ENCODE peak calls at places on chromosomes 1 and 21, in ten cellular contexts. A is foreskin fibroblast, L is PC-9, T is GM13976, Q is Peyer's patch, W is cardiac fibroblast, P is breast epithelium, Z is cardiac muscle cell, R is lower lobe of right lung, E is mesothelial cell of epicardium. J is an unnamed sample.

GRCh38 chr21:34836103-34836932 is 167.5 kb downstream of the CLIC6 start:
- DNase-seq in Z (no peak), W (peak), Q (peak), L (peak), P (peak), A (peak), E (no peak), T (no peak), R (peak), J (no peak)

GRCh38 chr1:43975249-43975961 is 645 bp downstream of the ATP6V0B start:
- DNase-seq in L (no peak), Q (peak), W (peak), T (peak), Z (peak), R (peak), E (no peak), A (peak), P (peak), J (no peak)

GRCh38 chr1:119617751-119618691 is 30.0 kb downstream of the ZNF697 start:
- DNase-seq in Q (no peak), W (peak), Z (peak), P (no peak), T (no peak), A (no peak), R (no peak), L (no peak), E (no peak), J (no peak)

GRCh38 chr1:108617008-108617723 is 43.7 kb downstream of the HENMT1 start:
- DNase-seq in Z (no peak), Q (no peak), L (no peak), E (no peak), T (no peak), P (no peak), R (no peak), A (no peak), W (no peak), J (no peak)

GRCh38 chr1:226952121-226952441 is 12.0 kb downstream of the COQ8A start:
- DNase-seq in R (no peak), Z (no peak), Q (no peak), P (no peak), T (no peak), A (no peak), E (no peak), W (no peak), L (no peak), J (no peak)

GRCh38 chr1:117038236-117038635 is 21.9 kb upstream of the TTF2 start:
- DNase-seq in E (no peak), T (no peak), A (no peak), L (no peak), Q (no peak), R (no peak), Z (no peak), P (no peak), W (no peak), J (no peak)

GRCh38 chr1:94883688-94884087 is 43.2 kb downstream of the CNN3 start:
- DNase-seq in A (peak), R (no peak), P (peak), L (no peak), W (peak), T (no peak), Z (no peak), Q (no peak), E (no peak), J (no peak)

GRCh38 chr1:168243636-168244212 is 17.9 kb downstream of the SFT2D2 start:
- DNase-seq in Z (no peak), Q (no peak), W (no peak), E (no peak), L (peak), A (no peak), R (no peak), T (no peak), P (no peak), J (no peak)

GRCh38 chr21:44602474-44602871 is 2.1 kb downstream of the KRTAP10-7 start:
- DNase-seq in A (no peak), P (no peak), R (no peak), Q (no peak), E (no peak), L (no peak), W (no peak), Z (no peak), T (no peak), J (no peak)

GRCh38 chr1:46188295-46189030 is 9.8 kb downstream of the POMGNT1 start:
- DNase-seq in Q (no peak), A (peak), W (no peak), T (no peak), P (no peak), E (no peak), R (no peak), L (peak), Z (no peak), J (no peak)

GRCh38 chr1:165025805-165026204 is 330.7 kb downstream of the LMX1A start:
- DNase-seq in W (no peak), P (no peak), Q (no peak), Z (no peak), T (no peak), A (no peak), L (no peak), R (no peak), E (no peak), J (no peak)

GRCh38 chr1:26597629-26598039 is 68.1 kb downstream of the RPS6KA1 start:
- DNase-seq in Q (no peak), T (peak), W (peak), L (no peak), Z (peak), P (no peak), A (peak), R (no peak), E (no peak), J (peak)

GRCh38 chr1:91725961-91726704 is 159.8 kb downstream of the TGFBR3 start:
- DNase-seq in A (peak), L (no peak), E (no peak), Q (no peak), Z (no peak), T (no peak), R (no peak), P (peak), W (peak), J (no peak)

GRCh38 chr1:214967865-214968575 is 114.5 kb upstream of the KCNK2 start:
- DNase-seq in Q (no peak), E (no peak), R (no peak), Z (peak), T (no peak), W (peak), P (no peak), A (peak), L (no peak), J (no peak)

GRCh38 chr1:111755321-111756123 is at the start of gene DDX20:
- DNase-seq in E (peak), A (peak), Q (peak), L (peak), P (peak), Z (peak), T (peak), W (peak), R (peak), J (peak)

GRCh38 chr1:235336903-235337302 is 8.5 kb downstream of the GGPS1 start:
- DNase-seq in T (no peak), L (no peak), P (no peak), W (peak), Q (no peak), Z (no peak), A (no peak), R (no peak), E (no peak), J (no peak)

GRCh38 chr1:204495078-204495753 is 611 bp upstream of the PIK3C2B start:
- DNase-seq in Q (no peak), P (no peak), A (peak), T (peak), Z (no peak), W (no peak), R (no peak), E (no peak), L (no peak), J (peak)

GRCh38 chr21:27219068-27219467 is 252.2 kb upstream of the ADAMTS5 start:
- DNase-seq in L (no peak), Q (no peak), Z (no peak), P (no peak), A (peak), W (peak), T (no peak), R (no peak), E (no peak), J (peak)

GRCh38 chr1:94207695-94208094 is 29.7 kb downstream of the ARHGAP29 start:
- DNase-seq in Z (no peak), Q (no peak), P (no peak), E (no peak), R (no peak), L (no peak), T (no peak), W (no peak), A (no peak), J (no peak)

GRCh38 chr21:15687208-15687607 is 42.6 kb upstream of the USP25 start:
- DNase-seq in R (no peak), P (no peak), T (no peak), Q (no peak), Z (no peak), L (no peak), A (peak), W (no peak), E (no peak), J (no peak)

GRCh38 chr1:54428838-54429513 is 22.8 kb upstream of the SSBP3 start:
- DNase-seq in E (no peak), L (no peak), R (no peak), P (no peak), Z (no peak), W (peak), T (no peak), Q (no peak), A (no peak), J (no peak)

GRCh38 chr1:212228591-212229119 is 56.6 kb upstream of the PPP2R5A start:
- DNase-seq in R (peak), T (no peak), P (no peak), Q (peak), A (peak), E (no peak), L (no peak), Z (no peak), W (no peak), J (no peak)

GRCh38 chr1:1906185-1907097 is 8.6 kb upstream of the CALML6 start:
- DNase-seq in Q (peak), A (peak), P (peak), Z (peak), R (peak), L (peak), T (peak), W (peak), E (peak), J (peak)

GRCh38 chr1:205098242-205098641 is 14.0 kb upstream of the TMEM81 start:
- DNase-seq in T (no peak), R (no peak), A (no peak), P (no peak), L (no peak), Z (no peak), E (no peak), W (no peak), Q (no peak), J (no peak)

GRCh38 chr1:59937636-59938210 is 11.2 kb upstream of the CYP2J2 start:
- DNase-seq in L (no peak), T (no peak), Z (no peak), P (no peak), A (no peak), R (no peak), E (no peak), Q (no peak), W (no peak), J (no peak)

GRCh38 chr1:85665932-85666331 is 42.3 kb downstream of the ZNHIT6 start:
- DNase-seq in E (no peak), R (no peak), P (no peak), L (no peak), T (no peak), Q (no peak), W (no peak), A (no peak), Z (no peak), J (no peak)

GRCh38 chr21:33762798-33763572 is 120.7 kb downstream of the ITSN1 start:
- DNase-seq in L (peak), E (no peak), Q (no peak), T (no peak), A (peak), P (no peak), Z (no peak), W (peak), R (no peak), J (no peak)

GRCh38 chr1:1144122-1144842 is 28.4 kb upstream of the C1orf159 start:
- DNase-seq in Q (peak), A (no peak), E (no peak), W (no peak), R (peak), L (peak), Z (no peak), P (no peak), T (peak), J (peak)

GRCh38 chr1:37434292-37434907 is 40.0 kb upstream of the ZC3H12A start:
- DNase-seq in T (peak), E (peak), A (peak), W (peak), Q (peak), R (peak), Z (peak), P (no peak), L (peak), J (no peak)

GRCh38 chr1:9717193-9718005 is 65.9 kb downstream of the PIK3CD start:
- DNase-seq in T (peak), A (no peak), R (peak), E (no peak), Z (peak), P (peak), W (peak), Q (peak), L (no peak), J (no peak)
- TF ChIP-seq CTCF in T (no peak), A (no peak), R (no peak), E (no peak), Z (no peak), P (no peak), W (no peak), Q (no peak), L (no peak), J (no peak)

GRCh38 chr1:114342376-114342775 is 168.6 kb downstream of the TRIM33 start:
- DNase-seq in T (no peak), Q (peak), Z (no peak), L (no peak), W (no peak), E (no peak), P (no peak), R (no peak), A (no peak), J (no peak)

GRCh38 chr1:114339379-114339778 is 171.6 kb downstream of the TRIM33 start:
- DNase-seq in E (no peak), A (no peak), W (no peak), Z (no peak), Q (no peak), L (no peak), R (no peak), T (no peak), P (no peak), J (no peak)

GRCh38 chr1:114338491-114338890 is 172.5 kb downstream of the TRIM33 start:
- DNase-seq in P (no peak), T (no peak), E (no peak), Z (no peak), A (no peak), R (no peak), L (no peak), Q (no peak), W (no peak), J (no peak)

GRCh38 chr1:114341886-114342285 is 169.1 kb downstream of the TRIM33 start:
- DNase-seq in L (no peak), Z (no peak), E (no peak), W (no peak), A (peak), T (no peak), P (no peak), R (no peak), Q (no peak), J (no peak)

GRCh38 chr1:114340906-114341698 is 169.9 kb downstream of the TRIM33 start:
- DNase-seq in Z (no peak), R (no peak), W (no peak), A (no peak), L (no peak), P (no peak), Q (peak), E (no peak), T (no peak), J (no peak)
- TF ChIP-seq CTCF in Z (no peak), R (no peak), W (no peak), A (no peak), L (no peak), P (no peak), Q (no peak), E (no peak), T (no peak), J (no peak)

GRCh38 chr1:151259351-151259750 is 4.8 kb downstream of the PSMD4 start:
- DNase-seq in P (no peak), Q (no peak), Z (no peak), R (no peak), A (no peak), E (no peak), W (no peak), T (no peak), L (no peak), J (peak)

GRCh38 chr1:151251656-151252470 is 2.7 kb upstream of the PSMD4 start:
- DNase-seq in P (peak), A (peak), T (peak), L (peak), Z (peak), W (peak), E (no peak), Q (peak), R (peak), J (peak)

GRCh38 chr1:151255381-151255780 is 847 bp downstream of the PSMD4 start:
- DNase-seq in Z (no peak), Q (no peak), R (no peak), E (no peak), W (peak), P (no peak), A (peak), L (no peak), T (no peak), J (peak)

GRCh38 chr1:151254217-151255213 is at the start of gene PSMD4:
- DNase-seq in A (peak), E (peak), R (peak), Z (peak), Q (peak), W (peak), P (peak), T (peak), L (peak), J (peak)
- TF ChIP-seq CTCF in A (no peak), E (no peak), R (no peak), Z (no peak), Q (no peak), W (no peak), P (no peak), T (no peak), L (no peak), J (peak)

DNA sequence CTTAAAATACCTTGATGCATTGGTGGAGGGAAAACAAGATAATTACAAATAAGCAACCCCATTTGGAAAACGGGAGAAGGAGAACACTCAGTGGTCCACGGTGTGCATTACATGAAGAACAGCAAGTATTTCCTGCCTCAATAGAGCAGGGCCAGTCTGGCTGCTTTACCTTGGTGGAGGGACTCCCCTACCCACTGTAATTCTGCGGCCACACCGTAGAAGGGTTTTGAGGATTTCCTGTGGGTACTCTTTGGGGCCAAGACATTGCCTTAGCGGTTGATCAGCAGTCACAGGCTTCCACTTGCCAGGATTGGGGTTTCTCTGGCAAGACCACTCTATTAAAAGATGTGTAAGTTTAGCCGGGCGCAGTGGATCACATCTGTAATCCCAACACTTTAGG is 16.3 kb upstream of the TMEM54 start:
- DNase-seq in E (no peak), Z (no peak), Q (no peak), R (no peak), T (no peak), P (no peak), A (no peak), L (no peak), W (no peak), J (no peak)
- TF ChIP-seq CTCF in E (no peak), Z (no peak), Q (no peak), R (no peak), T (no peak), P (no peak), A (no peak), L (no peak), W (no peak), J (no peak)

GRCh38 chr1:115070993-115071661 is 18.2 kb downstream of the TSPAN2 start:
- DNase-seq in A (no peak), P (no peak), L (no peak), Z (no peak), Q (no peak), R (no peak), T (no peak), E (no peak), W (no peak), J (no peak)

GRCh38 chr1:115069626-115070308 is 19.5 kb downstream of the TSPAN2 start:
- DNase-seq in L (peak), A (no peak), P (no peak), R (no peak), W (no peak), Q (no peak), E (no peak), T (no peak), Z (no peak), J (peak)

GRCh38 chr1:115067460-115067859 is 21.8 kb downstream of the TSPAN2 start:
- DNase-seq in A (no peak), W (no peak), Q (no peak), P (no peak), L (no peak), Z (no peak), T (no peak), E (no peak), R (no peak), J (peak)

GRCh38 chr1:115068780-115069179 is 20.5 kb downstream of the TSPAN2 start:
- DNase-seq in L (no peak), A (no peak), Z (no peak), P (peak), W (no peak), T (no peak), E (no peak), Q (no peak), R (no peak), J (peak)

GRCh38 chr1:115069186-115069585 is 20.1 kb downstream of the TSPAN2 start:
- DNase-seq in E (no peak), P (peak), R (no peak), Z (no peak), W (no peak), L (peak), A (peak), T (no peak), Q (no peak), J (peak)
- TF ChIP-seq CTCF in E (no peak), P (no peak), R (no peak), Z (no peak), W (no peak), L (no peak), A (no peak), T (no peak), Q (no peak), J (peak)

DNA sequence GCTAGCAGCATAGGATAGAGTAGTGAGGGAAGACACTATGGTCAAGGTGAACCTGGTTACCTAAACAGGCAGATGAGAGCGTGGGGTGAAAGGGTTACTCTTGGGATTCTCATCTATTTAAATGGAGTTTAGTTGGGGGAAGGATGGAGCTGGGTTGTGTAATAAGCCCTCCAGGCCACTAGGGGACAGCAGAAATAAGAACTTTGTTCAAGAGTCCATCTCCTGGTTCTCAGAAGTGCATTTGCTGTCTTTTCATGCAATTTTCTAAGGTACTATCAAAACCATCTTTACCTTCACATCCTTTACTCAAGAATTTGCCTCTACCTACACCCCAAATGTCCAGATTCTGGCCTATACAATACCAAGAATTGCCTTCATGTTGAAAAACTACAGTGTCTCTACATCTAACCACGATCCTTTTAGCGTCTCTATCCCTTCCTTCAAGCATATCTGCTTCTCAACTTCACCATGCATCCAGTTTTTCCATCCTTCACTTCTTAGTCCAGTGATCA is 28.0 kb downstream of the SLAMF1 start:
- DNase-seq in Q (no peak), T (no peak), P (no peak), Z (no peak), A (no peak), E (no peak), W (no peak), L (no peak), R (no peak), J (no peak)
- TF ChIP-seq CTCF in Q (peak), T (peak), P (no peak), Z (peak), A (no peak), E (peak), W (peak), L (peak), R (peak), J (peak)

DNA sequence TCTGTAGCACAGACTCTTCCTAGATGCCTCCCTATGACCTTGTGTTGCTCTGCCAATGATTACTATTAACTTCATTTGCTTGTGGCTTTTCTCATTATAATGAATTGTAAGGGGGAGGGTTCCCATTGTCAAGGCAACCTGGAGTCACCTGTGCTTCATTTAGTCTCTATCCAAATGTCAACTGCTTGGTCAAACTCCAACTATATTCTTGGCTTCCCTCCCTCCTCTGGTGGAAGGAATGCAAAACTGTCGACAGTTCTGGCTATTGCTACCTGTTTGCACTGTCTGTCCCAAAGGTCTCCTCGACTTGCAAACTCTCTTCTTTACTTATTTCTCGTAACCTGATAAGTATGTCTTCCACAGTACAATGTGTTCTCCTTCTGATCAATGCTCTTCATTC is 100.3 kb downstream of the CACNA1E start:
- DNase-seq in R (no peak), Q (no peak), L (no peak), W (no peak), T (no peak), P (no peak), E (no peak), Z (peak), A (no peak), J (peak)
- TF ChIP-seq CTCF in R (peak), Q (no peak), L (peak), W (no peak), T (no peak), P (peak), E (peak), Z (no peak), A (no peak), J (peak)